ENCODE peak calls at places on chromosomes 16 and 17, in nine cellular contexts. C, D, Y, X, L, Q, B, H and J are unnamed samples.
A peak's percentile ranks its signal among the peaks of the same experiment; 100 is the strongest.

GRCh38 chr17:4220655-4221054 is 43.1 kb downstream of the ANKFY1 start:
- DNase-seq in C (no peak), B (no peak), Q (no peak), X (no peak), D (no peak), H (no peak), L (no peak), Y (no peak), J (no peak)

GRCh38 chr17:34850023-34850422 is 111.2 kb downstream of the CCT6B start:
- DNase-seq in C (no peak), L (no peak), Y (no peak), H (no peak), X (no peak), B (no peak), Q (no peak), D (no peak), J (no peak)

GRCh38 chr16:4319454-4319853 is 3.6 kb downstream of the GLIS2 start:
- DNase-seq in Q (peak; percentile 81), Y (no peak), B (no peak), D (peak; percentile 67), L (no peak), X (no peak), C (peak; percentile 76), H (no peak), J (no peak)

GRCh38 chr16:1708768-1709180 is 2.8 kb downstream of the MAPK8IP3 start:
- DNase-seq in D (no peak), Y (no peak), C (peak; percentile 57), Q (no peak), X (no peak), B (no peak), H (no peak), L (no peak), J (no peak)

GRCh38 chr16:47666434-47666833 is 205.3 kb downstream of the PHKB start:
- DNase-seq in D (no peak), H (no peak), L (no peak), Y (no peak), C (no peak), X (no peak), Q (no peak), B (no peak), J (no peak)

GRCh38 chr17:55037828-55038227 is 69.3 kb downstream of the STXBP4 start:
- DNase-seq in D (no peak), X (no peak), Q (no peak), B (no peak), L (no peak), H (peak; percentile 21), C (no peak), Y (no peak), J (no peak)

GRCh38 chr17:58219789-58220183 is 731 bp upstream of the MKS1 start:
- DNase-seq in X (peak; percentile 5), L (no peak), H (no peak), D (no peak), Q (no peak), B (no peak), Y (no peak), C (no peak), J (peak; percentile 9)

GRCh38 chr16:72925631-72925979 is 122.3 kb downstream of the ZFHX3 start:
- DNase-seq in L (no peak), D (no peak), Q (no peak), Y (no peak), C (no peak), H (no peak), B (no peak), X (no peak), J (no peak)

GRCh38 chr17:2215616-2216364 is 87.8 kb downstream of the SMG6 start:
- DNase-seq in Q (peak; percentile 79), X (no peak), L (no peak), H (peak; percentile 88), C (peak; percentile 84), B (no peak), D (peak; percentile 58), Y (peak; percentile 90), J (no peak)